ENCODE peak calls at places on chromosomes 3 and 15, in five cellular contexts. A is natural killer cell treated with Interleukin-12 subunit alpha and Interleukin-12 subunit beta and Interleukin-15 and Interleukin-18, amount 100 ng/mL, for 72 hours; H is NCI-H526 treated with DMSO at 0.1 percent for 48 hours; J is fibroblast of pulmonary artery; C is fibroblast of mammary gland. Q is an unnamed sample.

GRCh38 chr15:32649336-32649735 is 7.8 kb downstream of the SCG5 start:
- DNase-seq in A (no peak), H (peak), J (peak), C (peak), Q (no peak)

GRCh38 chr15:70049701-70050445 is 47.8 kb downstream of the TLE3 start:
- DNase-seq in A (no peak), H (no peak), J (no peak), C (no peak), Q (no peak)

GRCh38 chr3:155282416-155283091 is 10.9 kb downstream of the STRIT1 start:
- DNase-seq in A (no peak), H (no peak), J (peak), C (peak), Q (peak)

GRCh38 chr15:71168163-71168832 is 53.0 kb downstream of the THSD4 start:
- DNase-seq in A (no peak), H (no peak), J (no peak), C (no peak), Q (no peak)

GRCh38 chr3:12742330-12743107 is 16.5 kb downstream of the TMEM40 start:
- DNase-seq in A (no peak), H (no peak), J (no peak), C (no peak), Q (no peak)

GRCh38 chr3:32284443-32284842 is 46.0 kb downstream of the CMTM8 start:
- DNase-seq in A (no peak), H (no peak), J (no peak), C (no peak), Q (no peak)

GRCh38 chr3:184654375-184654774 is 57.5 kb downstream of the MAGEF1 start:
- DNase-seq in A (no peak), H (no peak), J (no peak), C (no peak), Q (no peak)

GRCh38 chr3:191236635-191237034 is 37.6 kb downstream of the OSTN start:
- DNase-seq in A (no peak), H (no peak), J (peak), C (peak), Q (peak)

GRCh38 chr15:31341036-31341435 is 14.4 kb downstream of the KLF13 start:
- DNase-seq in A (no peak), H (no peak), J (no peak), C (no peak), Q (no peak)

GRCh38 chr15:39194431-39194830 is 386.4 kb upstream of the THBS1 start:
- DNase-seq in A (no peak), H (no peak), J (peak), C (peak), Q (peak)

GRCh38 chr3:24583004-24583403 is 88.4 kb upstream of the THRB start:
- DNase-seq in A (no peak), H (no peak), J (peak), C (peak), Q (no peak)

GRCh38 chr3:161500057-161500836 is 3.6 kb downstream of the OTOL1 start:
- DNase-seq in A (no peak), H (no peak), J (peak), C (peak), Q (no peak)

GRCh38 chr3:115325539-115325938 is 178.5 kb upstream of the ZBTB20 start:
- DNase-seq in A (no peak), H (no peak), J (peak), C (peak), Q (peak)

GRCh38 chr15:31200735-31201151 is 99.2 kb upstream of the TRPM1 start:
- DNase-seq in A (peak), H (no peak), J (peak), C (peak), Q (peak)

GRCh38 chr3:34942256-34942655 is 697.1 kb upstream of the ARPP21 start:
- DNase-seq in A (no peak), H (no peak), J (no peak), C (no peak), Q (no peak)

GRCh38 chr3:72821170-72821781 is 27.0 kb downstream of the SHQ1 start:
- DNase-seq in A (no peak), H (no peak), J (peak), C (peak), Q (no peak)

GRCh38 chr3:195905970-195906864 is 2.1 kb downstream of the TNK2 start:
- DNase-seq in A (peak), H (no peak), J (no peak), C (peak), Q (no peak)

GRCh38 chr3:9951962-9952805 is at the start of gene PRRT3:
- DNase-seq in A (no peak), H (peak), J (peak), C (peak), Q (peak)

GRCh38 chr3:139311557-139311956 is 32.3 kb upstream of the MRPS22 start:
- DNase-seq in A (no peak), H (no peak), J (no peak), C (no peak), Q (no peak)

GRCh38 chr3:127233371-127233770 is 40.4 kb downstream of the PRR23E start:
- DNase-seq in A (no peak), H (no peak), J (peak), C (peak), Q (peak)

GRCh38 chr3:107367353-107367752 is 9.9 kb upstream of the CCDC54 start:
- DNase-seq in A (no peak), H (no peak), J (peak), C (peak), Q (peak)

GRCh38 chr15:34217587-34218225 is 7.1 kb upstream of the EMC4 start:
- DNase-seq in A (no peak), H (no peak), J (no peak), C (peak), Q (peak)

GRCh38 chr3:194296448-194296831 is 54.7 kb downstream of the CPN2 start:
- DNase-seq in A (no peak), H (no peak), J (peak), C (peak), Q (peak)

GRCh38 chr3:153848701-153849100 is 272.5 kb upstream of the ARHGEF26 start:
- DNase-seq in A (no peak), H (no peak), J (peak), C (no peak), Q (peak)

GRCh38 chr3:2771711-2772110 is 338.5 kb downstream of the IL5RA start:
- DNase-seq in A (no peak), H (no peak), J (no peak), C (no peak), Q (no peak)

GRCh38 chr15:61132211-61132610 is 96.9 kb downstream of the RORA start:
- DNase-seq in A (no peak), H (no peak), J (no peak), C (no peak), Q (no peak)

GRCh38 chr3:30187366-30187765 is 419.0 kb upstream of the TGFBR2 start:
- DNase-seq in A (no peak), H (no peak), J (no peak), C (no peak), Q (no peak)

GRCh38 chr3:42443819-42444436 is 33.5 kb upstream of the LYZL4 start:
- DNase-seq in A (peak), H (peak), J (peak), C (peak), Q (peak)

GRCh38 chr3:157376596-157377300 is 59.9 kb upstream of the PTX3 start:
- DNase-seq in A (no peak), H (no peak), J (no peak), C (no peak), Q (no peak)

GRCh38 chr3:53243165-53243564 is 12.7 kb downstream of the TKT start:
- DNase-seq in A (no peak), H (no peak), J (peak), C (peak), Q (peak)

GRCh38 chr3:177337548-177338331 is 140.5 kb upstream of the TBL1XR1 start:
- DNase-seq in A (peak), H (no peak), J (peak), C (peak), Q (peak)

GRCh38 chr15:38389924-38390542 is 63.9 kb upstream of the FAM98B start:
- DNase-seq in A (peak), H (peak), J (peak), C (peak), Q (peak)

GRCh38 chr15:62241135-62241770 is 76.2 kb upstream of the C2CD4B start:
- DNase-seq in A (no peak), H (no peak), J (no peak), C (peak), Q (no peak)

GRCh38 chr3:113736548-113737089 is 9.4 kb downstream of the NAA50 start:
- DNase-seq in A (no peak), H (no peak), J (peak), C (peak), Q (peak)

GRCh38 chr3:89504432-89504831 is 397.0 kb downstream of the EPHA3 start:
- DNase-seq in A (no peak), H (no peak), J (no peak), C (no peak), Q (no peak)

GRCh38 chr3:32842987-32843386 is 25.2 kb downstream of the TRIM71 start:
- DNase-seq in A (no peak), H (no peak), J (no peak), C (no peak), Q (no peak)

GRCh38 chr15:58463815-58464697 is 32.3 kb downstream of the LIPC start:
- DNase-seq in A (no peak), H (no peak), J (no peak), C (no peak), Q (no peak)

GRCh38 chr15:64009798-64010241 is 36.5 kb downstream of the DAPK2 start:
- DNase-seq in A (no peak), H (no peak), J (no peak), C (peak), Q (peak)

GRCh38 chr15:69385831-69386230 is 28.3 kb upstream of the KIF23 start:
- DNase-seq in A (no peak), H (no peak), J (no peak), C (no peak), Q (no peak)